ENCODE peak calls at places on chromosomes 1 and 21, in eight cellular contexts. One of them, this sample, is unnamed.

GRCh38 chr1:88490676-88491075 is 193.4 kb upstream of the PKN2 start:
- DNase-seq in ovary: no peak
- DNase-seq in uterus: no peak
- DNase-seq in K562: no peak
- DNase-seq in esophagus squamous epithelium: no peak
- DNase-seq in adrenal gland: no peak
- DNase-seq in IMR-90: no peak
- DNase-seq in Peyer's patch: no peak
- DNase-seq in this sample: no peak

GRCh38 chr21:36860736-36861594 is 105.5 kb downstream of the HLCS start:
- DNase-seq in esophagus squamous epithelium: no peak
- DNase-seq in IMR-90: peak; percentile 79
- DNase-seq in uterus: no peak
- DNase-seq in K562: peak; percentile 28
- DNase-seq in Peyer's patch: no peak
- DNase-seq in ovary: no peak
- DNase-seq in adrenal gland: no peak
- DNase-seq in this sample: peak; percentile 73

GRCh38 chr1:47963568-47963973 is 33.6 kb downstream of the TRABD2B start:
- DNase-seq in adrenal gland: peak; percentile 23
- DNase-seq in esophagus squamous epithelium: no peak
- DNase-seq in IMR-90: no peak
- DNase-seq in ovary: no peak
- DNase-seq in Peyer's patch: peak; percentile 81
- DNase-seq in uterus: no peak
- DNase-seq in K562: no peak
- DNase-seq in this sample: peak; percentile 82

GRCh38 chr1:41388517-41388916 is 27.3 kb downstream of the FOXO6 start:
- DNase-seq in Peyer's patch: no peak
- DNase-seq in adrenal gland: no peak
- DNase-seq in ovary: peak; percentile 21
- DNase-seq in uterus: no peak
- DNase-seq in esophagus squamous epithelium: no peak
- DNase-seq in K562: no peak
- DNase-seq in IMR-90: no peak
- DNase-seq in this sample: no peak

GRCh38 chr1:226974544-226975258 is 34.6 kb downstream of the COQ8A start:
- DNase-seq in K562: no peak
- DNase-seq in Peyer's patch: no peak
- DNase-seq in adrenal gland: peak; percentile 75
- DNase-seq in IMR-90: no peak
- DNase-seq in ovary: peak; percentile 54
- DNase-seq in esophagus squamous epithelium: no peak
- DNase-seq in uterus: peak; percentile 53
- DNase-seq in this sample: peak; percentile 71

GRCh38 chr1:157142765-157143423 is 4.7 kb upstream of the ETV3 start:
- DNase-seq in uterus: no peak
- DNase-seq in adrenal gland: no peak
- DNase-seq in ovary: no peak
- DNase-seq in Peyer's patch: no peak
- DNase-seq in esophagus squamous epithelium: no peak
- DNase-seq in IMR-90: no peak
- DNase-seq in K562: no peak
- DNase-seq in this sample: no peak

GRCh38 chr1:32219022-32219421 is 3.1 kb downstream of the TMEM234 start:
- DNase-seq in Peyer's patch: no peak
- DNase-seq in K562: no peak
- DNase-seq in adrenal gland: no peak
- DNase-seq in ovary: no peak
- DNase-seq in uterus: no peak
- DNase-seq in IMR-90: peak; percentile 48
- DNase-seq in esophagus squamous epithelium: no peak
- DNase-seq in this sample: no peak

GRCh38 chr1:28173151-28173979 is 3.1 kb downstream of the PTAFR start:
- DNase-seq in uterus: no peak
- DNase-seq in ovary: no peak
- DNase-seq in K562: no peak
- DNase-seq in Peyer's patch: no peak
- DNase-seq in IMR-90: peak; percentile 34
- DNase-seq in esophagus squamous epithelium: no peak
- DNase-seq in adrenal gland: peak; percentile 65
- DNase-seq in this sample: no peak

GRCh38 chr21:34932233-34932632 is 116.9 kb downstream of the RUNX1 start:
- DNase-seq in IMR-90: no peak
- DNase-seq in ovary: no peak
- DNase-seq in esophagus squamous epithelium: no peak
- DNase-seq in K562: no peak
- DNase-seq in uterus: no peak
- DNase-seq in Peyer's patch: no peak
- DNase-seq in adrenal gland: no peak
- DNase-seq in this sample: no peak

GRCh38 chr1:58573138-58573537 is 3.9 kb downstream of the TACSTD2 start:
- DNase-seq in esophagus squamous epithelium: no peak
- DNase-seq in K562: no peak
- DNase-seq in ovary: no peak
- DNase-seq in uterus: no peak
- DNase-seq in IMR-90: no peak
- DNase-seq in Peyer's patch: no peak
- DNase-seq in adrenal gland: no peak
- DNase-seq in this sample: no peak

GRCh38 chr1:191537030-191537429 is 621.2 kb upstream of the RGS18 start:
- DNase-seq in uterus: no peak
- DNase-seq in IMR-90: no peak
- DNase-seq in esophagus squamous epithelium: no peak
- DNase-seq in K562: no peak
- DNase-seq in ovary: no peak
- DNase-seq in adrenal gland: no peak
- DNase-seq in Peyer's patch: no peak
- DNase-seq in this sample: no peak

GRCh38 chr1:235736263-235736662 is 86.7 kb upstream of the GNG4 start:
- DNase-seq in esophagus squamous epithelium: no peak
- DNase-seq in ovary: no peak
- DNase-seq in Peyer's patch: no peak
- DNase-seq in adrenal gland: no peak
- DNase-seq in uterus: no peak
- DNase-seq in K562: no peak
- DNase-seq in IMR-90: peak; percentile 13
- DNase-seq in this sample: no peak

GRCh38 chr1:22920026-22920733 is 52.5 kb downstream of the LACTBL1 start:
- DNase-seq in uterus: no peak
- DNase-seq in ovary: no peak
- DNase-seq in esophagus squamous epithelium: no peak
- DNase-seq in Peyer's patch: no peak
- DNase-seq in adrenal gland: no peak
- DNase-seq in IMR-90: no peak
- DNase-seq in K562: no peak
- DNase-seq in this sample: no peak

GRCh38 chr1:158311066-158311465 is 20.3 kb downstream of the CD1B start:
- DNase-seq in esophagus squamous epithelium: no peak
- DNase-seq in Peyer's patch: no peak
- DNase-seq in K562: no peak
- DNase-seq in IMR-90: no peak
- DNase-seq in adrenal gland: no peak
- DNase-seq in ovary: no peak
- DNase-seq in uterus: no peak
- DNase-seq in this sample: no peak

GRCh38 chr1:77292551-77292950 is 10.7 kb downstream of the AK5 start:
- DNase-seq in uterus: no peak
- DNase-seq in adrenal gland: no peak
- DNase-seq in K562: no peak
- DNase-seq in Peyer's patch: no peak
- DNase-seq in IMR-90: no peak
- DNase-seq in esophagus squamous epithelium: no peak
- DNase-seq in ovary: no peak
- DNase-seq in this sample: no peak

GRCh38 chr1:41361495-41362356 is 492 bp downstream of the FOXO6 start:
- DNase-seq in adrenal gland: no peak
- DNase-seq in ovary: no peak
- DNase-seq in uterus: no peak
- DNase-seq in K562: peak; percentile 70
- DNase-seq in IMR-90: no peak
- DNase-seq in esophagus squamous epithelium: no peak
- DNase-seq in Peyer's patch: no peak
- DNase-seq in this sample: no peak

GRCh38 chr1:175244206-175244605 is 51.6 kb upstream of the KIAA0040 start:
- DNase-seq in esophagus squamous epithelium: no peak
- DNase-seq in K562: no peak
- DNase-seq in adrenal gland: no peak
- DNase-seq in IMR-90: no peak
- DNase-seq in uterus: no peak
- DNase-seq in ovary: no peak
- DNase-seq in Peyer's patch: no peak
- DNase-seq in this sample: no peak

GRCh38 chr21:44846201-44846484 is 27.3 kb downstream of the PTTG1IP start:
- DNase-seq in esophagus squamous epithelium: no peak
- DNase-seq in Peyer's patch: no peak
- DNase-seq in K562: no peak
- DNase-seq in IMR-90: no peak
- DNase-seq in adrenal gland: no peak
- DNase-seq in uterus: no peak
- DNase-seq in ovary: no peak
- DNase-seq in this sample: no peak

GRCh38 chr1:221435510-221435909 is 306.4 kb downstream of the DUSP10 start:
- DNase-seq in esophagus squamous epithelium: no peak
- DNase-seq in Peyer's patch: no peak
- DNase-seq in uterus: no peak
- DNase-seq in IMR-90: peak; percentile 83
- DNase-seq in ovary: no peak
- DNase-seq in adrenal gland: no peak
- DNase-seq in K562: peak; percentile 58
- DNase-seq in this sample: no peak

GRCh38 chr1:218034464-218034863 is 250.6 kb upstream of the RRP15 start:
- DNase-seq in esophagus squamous epithelium: no peak
- DNase-seq in uterus: no peak
- DNase-seq in IMR-90: no peak
- DNase-seq in Peyer's patch: no peak
- DNase-seq in ovary: no peak
- DNase-seq in K562: no peak
- DNase-seq in adrenal gland: no peak
- DNase-seq in this sample: no peak

DNA sequence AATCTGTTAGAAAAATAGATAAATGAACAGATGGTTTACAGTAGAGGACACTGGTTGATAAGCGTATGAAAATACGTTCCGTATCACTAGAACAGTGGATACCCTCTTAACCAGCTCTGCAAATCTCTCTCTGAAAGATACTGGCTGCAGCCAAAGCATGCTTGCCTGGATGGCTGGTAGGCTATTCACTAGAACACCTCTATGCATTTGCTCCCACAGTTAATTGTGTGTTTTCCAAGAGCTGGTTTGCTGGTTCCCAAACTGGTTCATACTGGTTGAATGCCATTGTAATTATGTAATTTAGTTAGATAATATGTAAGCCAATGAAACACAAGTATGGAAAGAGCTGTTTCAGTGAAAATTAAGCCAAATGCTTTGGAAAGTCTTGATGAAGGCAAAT is 126.6 kb downstream of the C1orf21 start:
- DNase-seq in Peyer's patch: no peak
- DNase-seq in K562: no peak
- DNase-seq in ovary: no peak
- DNase-seq in adrenal gland: no peak
- DNase-seq in esophagus squamous epithelium: no peak
- DNase-seq in uterus: no peak
- DNase-seq in IMR-90: peak; percentile 10
- DNase-seq in this sample: no peak
- H3K4me3 ChIP-seq in Peyer's patch: no peak overlapping the region
- H3K4me3 ChIP-seq in K562: no peak overlapping the region
- H3K4me3 ChIP-seq in ovary: no peak overlapping the region
- H3K4me3 ChIP-seq in adrenal gland: no peak overlapping the region
- H3K4me3 ChIP-seq in esophagus squamous epithelium: no peak overlapping the region
- H3K4me3 ChIP-seq in uterus: no peak overlapping the region
- H3K4me3 ChIP-seq in IMR-90: no peak overlapping the region
- H3K4me3 ChIP-seq in this sample: no peak overlapping the region

DNA sequence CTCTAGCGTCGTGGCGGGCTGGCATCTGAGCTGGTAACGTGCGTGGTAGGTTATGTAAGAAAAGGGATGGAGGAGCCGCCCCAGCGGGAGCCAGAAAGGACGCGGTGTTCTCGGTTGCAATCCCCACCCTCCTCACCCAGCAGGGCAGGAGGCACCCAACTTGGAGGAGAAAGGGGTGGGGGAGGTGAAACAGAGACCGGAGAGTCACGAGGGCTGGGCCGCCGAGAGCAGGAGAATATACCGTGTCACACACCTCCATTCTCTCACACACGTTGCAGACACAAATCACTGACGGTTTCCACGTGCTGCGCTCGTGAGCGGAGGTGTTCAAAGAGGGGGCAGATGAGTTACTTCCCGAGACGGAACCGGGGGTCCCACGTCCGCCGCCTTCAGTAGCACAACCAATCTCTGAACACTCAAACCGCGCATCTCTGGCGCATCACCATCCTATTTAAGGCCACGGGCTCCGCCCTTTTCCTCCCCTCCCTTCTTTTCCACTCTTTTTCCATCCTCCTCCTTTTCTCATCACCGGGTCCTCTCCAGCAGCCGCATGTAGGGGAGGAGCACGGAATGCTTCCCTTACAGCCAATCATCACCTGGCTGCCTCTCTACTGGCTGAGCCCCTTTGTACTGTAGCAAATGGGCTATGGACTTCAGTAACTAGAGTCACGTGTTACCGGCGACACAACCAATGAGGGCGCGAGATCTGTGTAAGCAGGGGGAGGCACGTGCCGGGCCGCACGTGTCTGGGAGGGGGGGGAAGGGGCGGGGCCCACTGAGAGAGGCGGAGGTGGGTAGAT is at the start of gene CIART:
- DNase-seq in ovary: peak; percentile 96
- DNase-seq in adrenal gland: peak; percentile 99
- DNase-seq in uterus: peak; percentile 92
- DNase-seq in Peyer's patch: peak; percentile 95
- DNase-seq in IMR-90: peak; percentile 100
- DNase-seq in K562: peak; percentile 36
- DNase-seq in esophagus squamous epithelium: peak; percentile 64
- DNase-seq in this sample: peak; percentile 86
- TF ChIP-seq POLR2A in ovary: peak; percentile 51
- TF ChIP-seq POLR2A in adrenal gland: peak; percentile 58
- TF ChIP-seq POLR2A in uterus: peak; percentile 45
- TF ChIP-seq POLR2A in Peyer's patch: no peak
- TF ChIP-seq POLR2A in IMR-90: peak; percentile 60
- TF ChIP-seq POLR2A in K562: no peak
- TF ChIP-seq POLR2A in esophagus squamous epithelium: peak; percentile 20
- TF ChIP-seq POLR2A in this sample: peak; percentile 49

GRCh38 chr1:29981586-29982239 is 741.7 kb downstream of the MATN1 start:
- DNase-seq in Peyer's patch: no peak
- DNase-seq in uterus: no peak
- DNase-seq in K562: no peak
- DNase-seq in esophagus squamous epithelium: no peak
- DNase-seq in adrenal gland: no peak
- DNase-seq in IMR-90: no peak
- DNase-seq in ovary: no peak
- DNase-seq in this sample: no peak
- H3K4me3 ChIP-seq in Peyer's patch: no peak overlapping the region
- H3K4me3 ChIP-seq in uterus: no peak overlapping the region
- H3K4me3 ChIP-seq in K562: no peak overlapping the region
- H3K4me3 ChIP-seq in esophagus squamous epithelium: no peak overlapping the region
- H3K4me3 ChIP-seq in adrenal gland: no peak overlapping the region
- H3K4me3 ChIP-seq in IMR-90: no peak overlapping the region
- H3K4me3 ChIP-seq in ovary: no peak overlapping the region
- H3K4me3 ChIP-seq in this sample: no peak overlapping the region

GRCh38 chr1:144551107-144551542 is 41.6 kb upstream of the PPIAL4F start:
- DNase-seq in uterus: no peak
- DNase-seq in IMR-90: no peak
- DNase-seq in K562: no peak
- DNase-seq in esophagus squamous epithelium: no peak
- DNase-seq in Peyer's patch: peak; percentile 61
- DNase-seq in ovary: no peak
- DNase-seq in adrenal gland: no peak
- DNase-seq in this sample: no peak

GRCh38 chr1:144551543-144552424 is 40.9 kb upstream of the PPIAL4F start:
- DNase-seq in ovary: peak; percentile 43
- DNase-seq in uterus: peak; percentile 49
- DNase-seq in IMR-90: peak; percentile 93
- DNase-seq in adrenal gland: peak; percentile 32
- DNase-seq in K562: peak; percentile 82
- DNase-seq in Peyer's patch: peak; percentile 91
- DNase-seq in esophagus squamous epithelium: no peak
- DNase-seq in this sample: peak; percentile 56
- TF ChIP-seq POLR2A in ovary: no peak
- TF ChIP-seq POLR2A in uterus: peak; percentile 47
- TF ChIP-seq POLR2A in IMR-90: peak; percentile 98
- TF ChIP-seq POLR2A in adrenal gland: peak; percentile 63
- TF ChIP-seq POLR2A in K562: peak; percentile 100
- TF ChIP-seq POLR2A in Peyer's patch: peak; percentile 35
- TF ChIP-seq POLR2A in esophagus squamous epithelium: no peak
- TF ChIP-seq POLR2A in this sample: peak; percentile 80

This sample was measured in right lobe of liver.